ENCODE peak calls at places on chromosomes 12 and 14, in five cellular contexts. Q is astrocyte, L is left ventricle myocardium inferior, M is A673, D is endothelial cell of umbilical vein. Y is an unnamed sample.

GRCh38 chr14:70098257-70098809 is 90.4 kb downstream of the SLC8A3 start:
- DNase-seq in Q (no peak), L (no peak), M (no peak), D (no peak), Y (no peak)

GRCh38 chr12:102962986-102963385 is 5.5 kb downstream of the ASCL1 start:
- DNase-seq in Q (no peak), L (no peak), M (no peak), D (no peak), Y (no peak)

GRCh38 chr12:62332598-62332997 is 72.4 kb downstream of the USP15 start:
- DNase-seq in Q (peak), L (no peak), M (no peak), D (no peak), Y (peak)

GRCh38 chr12:25283006-25283405 is 32.3 kb upstream of the KRAS start:
- DNase-seq in Q (no peak), L (no peak), M (no peak), D (peak), Y (no peak)

GRCh38 chr12:93198086-93198485 is 179.6 kb upstream of the NUDT4 start:
- DNase-seq in Q (peak), L (no peak), M (no peak), D (peak), Y (no peak)

GRCh38 chr14:23361320-23361719 is 3.7 kb downstream of the EFS start:
- DNase-seq in Q (peak), L (no peak), M (no peak), D (no peak), Y (peak)

GRCh38 chr12:52149651-52150241 is 42.1 kb downstream of the KRT80 start:
- DNase-seq in Q (no peak), L (no peak), M (no peak), D (no peak), Y (no peak)

GRCh38 chr14:35133542-35134328 is 11.4 kb downstream of the PRORP start:
- DNase-seq in Q (no peak), L (no peak), M (no peak), D (no peak), Y (no peak)

GRCh38 chr14:24063263-24063836 is 8.0 kb upstream of the CPNE6 start:
- DNase-seq in Q (no peak), L (no peak), M (no peak), D (no peak), Y (no peak)

GRCh38 chr12:6939187-6939540 is 4.5 kb upstream of the RNU7-1 start:
- DNase-seq in Q (no peak), L (no peak), M (no peak), D (no peak), Y (no peak)

GRCh38 chr12:104454997-104455396 is 1.8 kb upstream of the CHST11 start:
- DNase-seq in Q (peak), L (no peak), M (no peak), D (peak), Y (no peak)

GRCh38 chr14:99248761-99249171 is 23.2 kb downstream of the BCL11B start:
- DNase-seq in Q (no peak), L (no peak), M (no peak), D (no peak), Y (no peak)

GRCh38 chr12:14367097-14367661 is 1.7 kb downstream of the ATF7IP start:
- DNase-seq in Q (peak), L (no peak), M (peak), D (peak), Y (no peak)

GRCh38 chr14:43525647-43526046 is 981.4 kb downstream of the FSCB start:
- DNase-seq in Q (no peak), L (no peak), M (no peak), D (no peak), Y (no peak)

GRCh38 chr14:106207316-106207715 is 680.9 kb downstream of the TMEM121 start:
- DNase-seq in Q (no peak), L (no peak), M (no peak), D (no peak), Y (no peak)

GRCh38 chr12:24302708-24303107 is 353.2 kb upstream of the SOX5 start:
- DNase-seq in Q (no peak), L (no peak), M (no peak), D (no peak), Y (no peak)

GRCh38 chr14:35215110-35215872 is 76.9 kb upstream of the PSMA6 start:
- DNase-seq in Q (peak), L (no peak), M (peak), D (peak), Y (peak)

GRCh38 chr12:52013626-52014310 is 7.0 kb downstream of the TAMALIN start:
- DNase-seq in Q (no peak), L (no peak), M (no peak), D (no peak), Y (no peak)

GRCh38 chr12:86052921-86053320 is 178.8 kb downstream of the NTS start:
- DNase-seq in Q (no peak), L (no peak), M (no peak), D (no peak), Y (no peak)

GRCh38 chr12:31206038-31206670 is 119.8 kb downstream of the SINHCAF start:
- DNase-seq in Q (peak), L (no peak), M (peak), D (peak), Y (no peak)

GRCh38 chr12:66636771-66637170 is 42.1 kb downstream of the GRIP1 start:
- DNase-seq in Q (no peak), L (peak), M (no peak), D (no peak), Y (no peak)

GRCh38 chr12:19432309-19433170 is 6.8 kb upstream of the AEBP2 start:
- DNase-seq in Q (no peak), L (no peak), M (no peak), D (no peak), Y (no peak)

GRCh38 chr14:92341791-92342190 is 18.8 kb downstream of the SLC24A4 start:
- DNase-seq in Q (no peak), L (no peak), M (no peak), D (no peak), Y (no peak)

GRCh38 chr14:39265032-39265431 is 31.3 kb downstream of the MIA2 start:
- DNase-seq in Q (peak), L (no peak), M (peak), D (no peak), Y (no peak)

GRCh38 chr14:69260246-69260978 is 454 bp downstream of the GALNT16 start:
- DNase-seq in Q (peak), L (no peak), M (peak), D (peak), Y (no peak)

GRCh38 chr12:114895822-114896221 is 211.8 kb upstream of the TBX3 start:
- DNase-seq in Q (no peak), L (no peak), M (no peak), D (no peak), Y (no peak)

GRCh38 chr12:5480953-5481300 is 49.0 kb downstream of the NTF3 start:
- DNase-seq in Q (no peak), L (no peak), M (no peak), D (no peak), Y (no peak)

DNA sequence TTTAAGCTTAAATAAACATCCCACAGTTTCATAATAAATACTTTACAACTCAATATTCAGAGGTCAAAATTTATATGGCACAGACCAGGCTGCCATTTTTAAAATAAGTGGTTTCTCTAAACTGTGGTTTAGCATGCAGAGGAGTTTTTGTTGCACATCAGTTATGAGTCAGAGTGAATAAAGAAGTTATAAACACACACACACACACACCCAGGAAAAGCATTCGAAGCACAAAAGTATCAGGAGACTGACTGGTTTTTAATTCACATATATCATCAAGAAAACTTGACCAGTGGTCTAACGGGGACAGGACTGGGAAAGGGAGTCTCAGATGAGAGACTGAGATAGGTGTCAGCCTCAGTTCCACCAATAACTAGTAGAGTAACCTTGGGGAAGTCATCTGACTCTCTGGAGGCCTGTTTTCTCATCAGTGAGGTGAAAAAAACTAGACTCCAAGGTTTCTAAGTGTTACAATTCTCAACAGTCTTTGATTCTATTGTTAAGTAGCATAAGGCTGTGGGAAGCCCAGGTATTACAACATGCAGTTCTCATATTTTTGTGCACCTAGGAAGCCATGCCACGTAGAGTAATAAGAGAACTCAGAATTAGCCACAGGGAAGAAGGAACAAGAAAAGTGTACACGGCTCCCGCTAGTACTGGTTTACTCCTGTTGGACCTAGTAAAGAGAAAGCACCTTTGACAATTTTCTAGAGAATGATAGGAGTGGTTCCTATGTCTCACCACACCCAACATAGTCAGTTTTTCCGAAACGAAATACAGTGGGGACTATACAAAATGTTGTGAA is 5.2 kb downstream of the PPTC7 start:
- DNase-seq in Q (peak), L (no peak), M (peak), D (peak), Y (peak)
- H3K4me3 ChIP-seq in Q (peak), L (peak), M (no peak), D (no peak), Y (peak)

DNA sequence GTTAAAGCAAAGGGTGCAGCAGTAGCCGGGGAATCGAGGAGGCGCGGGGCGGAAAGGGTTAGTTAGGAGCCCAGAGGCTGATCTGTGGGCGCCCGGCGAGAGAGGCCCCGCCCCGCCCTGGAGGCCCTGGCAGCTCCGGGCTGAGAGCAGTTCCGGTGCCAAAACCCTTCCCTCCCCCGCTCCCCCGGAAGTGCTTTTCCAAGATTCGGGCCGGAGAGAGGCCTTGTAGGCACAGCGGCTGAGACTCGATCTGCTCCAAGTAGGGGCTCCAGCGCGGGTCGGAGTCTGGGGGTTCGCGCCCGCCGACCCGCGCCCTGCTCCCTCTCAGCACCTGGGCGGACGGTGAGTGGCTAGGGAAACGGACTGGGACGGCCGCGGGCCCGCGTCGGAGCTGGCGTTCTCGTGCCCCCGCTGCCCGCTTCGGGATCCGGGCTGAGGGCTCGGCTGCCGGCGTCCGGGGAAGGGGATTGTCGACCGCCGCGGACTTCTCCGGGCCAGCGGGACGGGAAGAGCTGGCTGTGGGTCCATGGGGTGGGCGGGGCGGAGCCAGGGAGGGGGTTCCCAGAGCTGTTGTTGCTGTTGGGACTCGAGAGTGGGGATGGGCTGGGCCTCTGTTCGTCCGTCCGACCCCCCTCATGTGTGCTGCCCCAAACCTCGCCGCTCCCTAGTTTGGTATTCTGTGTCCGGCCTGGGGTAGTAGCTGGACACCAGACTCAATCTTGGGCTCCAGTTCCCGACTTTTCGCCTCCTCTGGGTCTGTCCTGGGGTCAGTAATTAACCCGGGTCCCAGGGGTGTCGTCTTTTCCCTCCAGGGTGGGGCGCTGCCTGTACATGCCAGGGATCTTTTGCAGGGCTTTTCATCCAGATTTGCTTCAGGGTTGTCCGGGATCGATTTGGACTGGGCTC is at the start of gene FRS2:
- DNase-seq in Q (peak), L (peak), M (peak), D (peak), Y (peak)
- TF ChIP-seq CTCF in Q (peak), L (peak), M (peak), D (peak), Y (peak)

GRCh38 chr12:58532855-58533608 is 387.3 kb downstream of the LRIG3 start:
- DNase-seq in Q (no peak), L (no peak), M (no peak), D (no peak), Y (no peak)
- H3K4me3 ChIP-seq in Q (no peak), L (no peak), M (no peak), D (no peak), Y (no peak)

DNA sequence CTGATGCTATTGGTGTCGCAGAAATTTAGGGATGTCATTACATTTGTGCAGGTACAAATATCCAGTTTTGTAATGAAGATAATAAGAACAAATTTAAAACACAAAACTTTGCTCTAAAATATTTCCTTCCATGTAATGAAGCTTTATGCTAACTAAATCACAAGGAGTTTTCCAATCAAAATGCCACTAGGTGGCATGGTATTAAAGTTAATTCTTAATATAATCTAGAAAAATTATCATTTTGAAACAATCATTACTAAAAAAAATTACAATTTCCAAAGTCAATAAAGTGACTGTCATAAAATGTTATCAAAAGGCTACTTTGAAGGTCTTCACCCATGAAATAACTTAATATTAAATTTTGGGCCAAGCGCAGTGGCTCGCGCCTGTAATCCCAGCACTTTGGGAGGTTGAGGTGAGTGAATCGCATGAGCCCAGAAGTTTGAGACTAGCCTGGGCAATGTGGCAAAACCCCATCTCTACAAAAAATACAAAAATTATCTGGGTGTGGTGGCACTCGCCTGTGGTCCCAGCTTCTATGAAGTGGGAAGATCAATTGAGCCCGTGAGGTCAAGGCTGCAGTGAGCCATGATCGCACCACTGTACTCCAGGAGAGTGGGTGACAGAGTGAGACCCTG is 77.4 kb downstream of the KIF21A start:
- DNase-seq in Q (no peak), L (no peak), M (no peak), D (no peak), Y (no peak)
- TF ChIP-seq CTCF in Q (peak), L (peak), M (no peak), D (no peak), Y (peak)